ENCODE peak calls at places on chromosomes 1 and 21, in six cellular contexts. J is T-helper 2 cell; B is NCI-H2171 treated with DMSO at 0.1 percent for 48 hours; I is NCI-H1436; A is activated naive CD4-positive, alpha-beta T cell; H is tibial artery. M is an unnamed sample.

GRCh38 chr1:43786975-43787374 is 79.6 kb downstream of the ST3GAL3 start:
- DNase-seq in J (no peak), B (no peak), I (no peak), A (no peak), H (no peak), M (no peak)

GRCh38 chr1:184843732-184844495 is 89.3 kb upstream of the EDEM3 start:
- DNase-seq in J (peak), B (no peak), I (no peak), A (no peak), H (no peak), M (no peak)

GRCh38 chr1:187646536-187647128 is 817.9 kb downstream of the PLA2G4A start:
- DNase-seq in J (no peak), B (no peak), I (no peak), A (no peak), H (no peak), M (no peak)

GRCh38 chr1:53586765-53587164 is 127.6 kb downstream of the DMRTB1 start:
- DNase-seq in J (no peak), B (no peak), I (no peak), A (no peak), H (no peak), M (no peak)

GRCh38 chr21:38887750-38888149 is 82.0 kb downstream of the ETS2 start:
- DNase-seq in J (no peak), B (no peak), I (no peak), A (no peak), H (no peak), M (no peak)

GRCh38 chr1:91397605-91398004 is 7.0 kb downstream of the HFM1 start:
- DNase-seq in J (no peak), B (no peak), I (no peak), A (no peak), H (no peak), M (no peak)

GRCh38 chr1:33624991-33625870 is 152.8 kb downstream of the ZSCAN20 start:
- DNase-seq in J (no peak), B (no peak), I (no peak), A (no peak), H (no peak), M (no peak)

GRCh38 chr21:38839683-38840286 is 34.1 kb downstream of the ETS2 start:
- DNase-seq in J (no peak), B (no peak), I (no peak), A (no peak), H (no peak), M (no peak)

GRCh38 chr21:42561742-42562141 is 48.1 kb downstream of the SLC37A1 start:
- DNase-seq in J (no peak), B (peak), I (no peak), A (no peak), H (peak), M (no peak)

GRCh38 chr1:109794319-109795132 is 30.8 kb upstream of the EPS8L3 start:
- DNase-seq in J (no peak), B (no peak), I (no peak), A (no peak), H (peak), M (peak)

GRCh38 chr1:59136541-59137335 is 160.2 kb upstream of the FGGY start:
- DNase-seq in J (no peak), B (no peak), I (no peak), A (no peak), H (no peak), M (no peak)

M was measured in NCI-H748 treated with DMSO at 0.1 percent for 48 hours.